ENCODE peak calls at places on chromosomes 7 and 10, in nine cellular contexts. O is sigmoid colon, D is transverse colon, I is K562, W is suprapubic skin, C is SK-N-SH, Y is ovary, M is A549, H is upper lobe of left lung. G is an unnamed sample.

GRCh38 chr7:138712652-138713051 is 11.5 kb upstream of the SVOPL start:
- DNase-seq in I (no peak), D (no peak), H (no peak), Y (no peak), O (no peak), M (no peak), W (no peak), C (no peak), G (no peak)

GRCh38 chr7:102277901-102278300 is 8.8 kb upstream of the SH2B2 start:
- DNase-seq in C (no peak), D (no peak), M (no peak), W (no peak), I (no peak), O (no peak), Y (no peak), H (no peak), G (no peak)

GRCh38 chr10:42955493-42955889 is 121.4 kb upstream of the RET start:
- DNase-seq in C (no peak), H (no peak), M (no peak), W (peak; percentile 24), I (no peak), Y (no peak), O (peak; percentile 36), D (no peak), G (no peak)

GRCh38 chr10:77191324-77192049 is 446.1 kb downstream of the KCNMA1 start:
- DNase-seq in M (no peak), H (no peak), W (no peak), O (no peak), D (no peak), C (no peak), Y (no peak), I (no peak), G (no peak)

GRCh38 chr10:1102392-1102791 is 46.2 kb downstream of the WDR37 start:
- DNase-seq in Y (no peak), M (no peak), D (no peak), I (no peak), W (no peak), O (no peak), C (no peak), H (no peak), G (no peak)

GRCh38 chr10:103888113-103888841 is 29.7 kb downstream of the STN1 start:
- DNase-seq in W (peak; percentile 85), H (no peak), Y (peak; percentile 61), C (peak; percentile 51), O (peak; percentile 89), M (peak; percentile 72), D (peak; percentile 91), I (peak; percentile 35), G (peak; percentile 25)

GRCh38 chr10:77899080-77899477 is 27.5 kb downstream of the DLG5 start:
- DNase-seq in M (no peak), D (peak; percentile 77), W (no peak), C (no peak), I (no peak), Y (no peak), H (peak; percentile 82), O (no peak), G (no peak)

GRCh38 chr10:77892021-77892739 is 34.4 kb downstream of the DLG5 start:
- DNase-seq in H (no peak), C (no peak), Y (no peak), D (no peak), I (no peak), M (no peak), W (no peak), O (peak; percentile 87), G (no peak)

GRCh38 chr10:117933036-117933435 is 113.7 kb downstream of the RAB11FIP2 start:
- DNase-seq in W (no peak), Y (no peak), H (no peak), O (no peak), M (no peak), D (no peak), I (no peak), C (no peak), G (no peak)

GRCh38 chr10:71888248-71888622 is 37.2 kb upstream of the PSAP start:
- DNase-seq in W (no peak), M (no peak), O (no peak), H (no peak), Y (no peak), D (no peak), C (no peak), I (no peak), G (no peak)

GRCh38 chr7:48154792-48155413 is 16.4 kb upstream of the ABCA13 start:
- DNase-seq in M (peak; percentile 48), W (no peak), Y (no peak), O (no peak), D (peak; percentile 74), I (no peak), H (no peak), C (peak; percentile 32), G (no peak)

GRCh38 chr10:31759124-31759798 is 169.4 kb downstream of the ARHGAP12 start:
- DNase-seq in C (peak; percentile 68), Y (peak; percentile 43), I (peak; percentile 16), H (peak; percentile 71), D (peak; percentile 71), W (peak; percentile 86), M (peak; percentile 71), O (peak; percentile 76), G (no peak)

DNA sequence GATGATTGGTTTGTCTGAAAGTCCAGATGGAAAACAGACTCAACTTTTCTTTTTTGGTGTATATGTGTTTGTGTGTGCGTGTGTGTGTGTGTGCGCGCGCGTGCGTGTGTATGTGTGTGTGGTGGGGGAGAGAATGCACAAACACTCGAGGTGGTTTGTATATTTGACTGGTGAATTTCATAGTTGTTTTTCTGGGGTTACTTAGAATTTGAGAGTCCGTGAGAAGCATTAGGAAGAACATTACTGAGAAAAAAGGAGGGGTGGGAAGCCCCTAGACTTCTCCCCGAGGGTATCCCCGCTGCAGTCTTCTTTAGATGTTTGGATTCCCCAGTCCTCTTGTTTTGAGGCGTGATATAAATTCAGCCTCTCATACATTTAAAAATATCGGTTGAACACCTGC is 6.0 kb downstream of the CAMK1D start:
- DNase-seq in C (no peak), Y (no peak), W (no peak), M (no peak), D (no peak), I (no peak), H (no peak), O (no peak), G (no peak)
- H3K4me3 ChIP-seq in C (no peak overlapping the region), Y (no peak overlapping the region), W (no peak overlapping the region), M (no peak overlapping the region), D (no peak overlapping the region), I (no peak overlapping the region), H (no peak overlapping the region), O (no peak overlapping the region), G (no peak overlapping the region)

DNA sequence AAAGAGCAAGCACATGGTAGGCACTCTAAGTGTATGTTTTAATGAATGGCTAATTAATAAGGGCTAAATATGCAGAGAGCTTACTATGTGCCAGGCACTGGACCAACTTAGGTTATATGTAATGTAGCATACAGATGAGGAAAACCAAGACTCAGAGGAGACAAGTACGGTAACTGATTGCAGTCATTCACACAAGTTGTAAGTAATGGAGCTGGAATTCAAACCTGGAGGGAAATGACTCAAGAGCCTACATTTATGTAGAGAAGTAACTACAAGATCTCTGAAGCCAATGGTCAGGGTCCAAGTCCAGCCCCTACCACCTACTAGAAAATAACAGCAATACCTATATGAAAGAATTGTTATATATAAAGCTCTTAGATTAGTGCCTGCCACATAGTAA is 97.3 kb upstream of the KCNIP2 start:
- DNase-seq in M (no peak), C (no peak), Y (no peak), H (no peak), D (no peak), I (no peak), O (no peak), W (no peak), G (no peak)
- TF ChIP-seq EP300 in M (no peak), C (no peak), Y (no peak), H (no peak), D (no peak), I (no peak), O (no peak), W (no peak), G (no peak)

GRCh38 chr10:13703997-13704536 is 117.3 kb downstream of the PRPF18 start:
- DNase-seq in I (no peak), H (no peak), M (no peak), Y (no peak), C (no peak), W (no peak), O (no peak), D (no peak), G (no peak)

GRCh38 chr10:13704969-13705368 is 118.2 kb downstream of the PRPF18 start:
- DNase-seq in H (no peak), O (no peak), M (no peak), D (no peak), W (no peak), C (no peak), Y (no peak), I (no peak), G (no peak)

GRCh38 chr10:13706175-13706574 is 119.4 kb downstream of the PRPF18 start:
- DNase-seq in Y (no peak), I (no peak), O (no peak), M (no peak), H (no peak), W (no peak), C (no peak), D (no peak), G (no peak)

GRCh38 chr10:13706604-13707003 is 119.8 kb downstream of the PRPF18 start:
- DNase-seq in O (no peak), M (no peak), Y (no peak), D (peak; percentile 20), H (no peak), I (peak; percentile 39), C (no peak), W (no peak), G (no peak)

DNA sequence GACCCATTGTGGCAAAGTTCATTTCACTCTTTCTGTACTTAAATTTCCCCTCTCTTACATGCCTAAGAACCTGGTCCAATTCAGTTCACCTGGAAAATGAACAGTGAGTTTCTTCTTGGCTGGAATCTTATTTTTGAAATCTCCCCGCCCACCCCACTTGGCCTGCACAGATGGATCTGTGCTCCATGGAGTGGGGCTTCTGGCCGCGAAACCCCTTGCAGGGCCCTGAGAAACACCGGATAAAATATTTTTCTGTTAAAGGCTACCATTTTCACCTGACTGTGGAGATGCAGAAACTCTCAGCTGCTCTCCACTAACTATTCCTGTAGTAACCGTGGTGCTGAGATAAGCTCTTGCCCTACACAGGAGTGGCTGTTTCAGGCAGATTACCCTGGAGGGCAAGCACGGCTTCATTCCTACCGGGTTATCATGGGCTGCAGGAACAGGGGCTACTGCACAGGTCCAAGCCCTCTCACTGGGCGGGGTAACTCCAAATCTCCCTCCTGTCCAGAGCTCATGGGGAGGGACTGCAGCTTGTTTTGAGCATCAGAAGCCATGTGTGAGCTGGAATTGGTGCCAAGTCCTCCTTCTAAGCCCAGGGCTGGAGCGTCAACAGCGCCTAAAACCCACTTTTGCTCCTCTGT is 118.9 kb downstream of the PRPF18 start:
- DNase-seq in O (no peak), C (no peak), I (peak; percentile 83), Y (peak; percentile 19), M (no peak), D (no peak), W (no peak), H (no peak), G (no peak)
- H3K4me3 ChIP-seq in O (peak overlapping the region; percentile 17), C (no peak overlapping the region), I (peak overlapping the region; percentile 41), Y (no peak overlapping the region), M (no peak overlapping the region), D (peak overlapping the region; percentile 41), W (peak overlapping the region; percentile 45), H (peak overlapping the region; percentile 51), G (no peak overlapping the region)

DNA sequence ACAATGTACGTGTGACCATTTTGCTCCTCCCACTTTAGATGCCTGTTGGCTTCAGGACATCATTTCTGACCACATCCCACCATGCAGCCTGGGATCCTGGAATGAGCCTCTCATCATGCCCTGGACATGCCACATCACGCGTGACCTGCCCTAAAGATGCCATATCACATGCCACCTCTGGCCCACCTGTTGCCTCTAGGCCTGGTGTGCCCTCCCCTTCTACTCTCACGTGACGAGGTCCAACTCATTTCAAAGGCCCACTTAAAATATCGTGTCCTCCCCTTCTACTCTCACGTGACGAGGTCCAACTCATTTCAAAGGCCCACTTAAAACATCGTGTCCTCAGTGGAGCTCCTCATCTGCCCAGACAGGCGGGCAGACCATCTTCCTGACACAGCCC is 254.9 kb downstream of the TEX36 start:
- DNase-seq in H (no peak), W (no peak), I (no peak), O (no peak), Y (no peak), M (no peak), D (no peak), C (no peak), G (no peak)
- TF ChIP-seq EP300 in H (no peak), W (no peak), I (no peak), O (no peak), Y (no peak), M (no peak), D (no peak), C (no peak), G (no peak)